ENCODE peak calls at places on chromosome 9, in seven cellular contexts. One of them, this sample, is unnamed.

GRCh38 chr9:112921549-112921948 is 30.9 kb upstream of the SLC46A2 start:
- DNase-seq in MM.1S: peak; percentile 65
- DNase-seq in PC-3: peak; percentile 53
- DNase-seq in SK-N-SH: peak; percentile 25
- DNase-seq in GM23248: peak; percentile 78
- DNase-seq in OCI-LY7: peak; percentile 44
- DNase-seq in HCT116: peak; percentile 22
- DNase-seq in this sample: peak; percentile 64

GRCh38 chr9:86549434-86549833 is 195.2 kb upstream of the TUT7 start:
- DNase-seq in GM23248: peak; percentile 94
- DNase-seq in OCI-LY7: no peak
- DNase-seq in HCT116: no peak
- DNase-seq in PC-3: no peak
- DNase-seq in SK-N-SH: no peak
- DNase-seq in MM.1S: no peak
- DNase-seq in this sample: no peak

GRCh38 chr9:7121055-7121454 is 363.3 kb downstream of the KDM4C start:
- DNase-seq in MM.1S: no peak
- DNase-seq in PC-3: no peak
- DNase-seq in GM23248: no peak
- DNase-seq in OCI-LY7: no peak
- DNase-seq in HCT116: no peak
- DNase-seq in SK-N-SH: no peak
- DNase-seq in this sample: no peak

GRCh38 chr9:21029661-21030060 is 1.8 kb downstream of the HACD4 start:
- DNase-seq in PC-3: no peak
- DNase-seq in HCT116: no peak
- DNase-seq in GM23248: no peak
- DNase-seq in MM.1S: no peak
- DNase-seq in SK-N-SH: no peak
- DNase-seq in OCI-LY7: no peak
- DNase-seq in this sample: no peak

GRCh38 chr9:8733096-8733954 is 933.7 kb upstream of the DMAC1 start:
- DNase-seq in MM.1S: no peak
- DNase-seq in OCI-LY7: no peak
- DNase-seq in PC-3: no peak
- DNase-seq in SK-N-SH: no peak
- DNase-seq in GM23248: no peak
- DNase-seq in HCT116: no peak
- DNase-seq in this sample: peak; percentile 18

GRCh38 chr9:108639736-108640135 is 216.1 kb downstream of the ACTL7B start:
- DNase-seq in SK-N-SH: no peak
- DNase-seq in GM23248: peak; percentile 33
- DNase-seq in MM.1S: no peak
- DNase-seq in PC-3: no peak
- DNase-seq in HCT116: no peak
- DNase-seq in OCI-LY7: no peak
- DNase-seq in this sample: no peak

GRCh38 chr9:112569186-112569585 is 82.6 kb downstream of the KIAA1958 start:
- DNase-seq in GM23248: peak; percentile 94
- DNase-seq in SK-N-SH: no peak
- DNase-seq in PC-3: no peak
- DNase-seq in MM.1S: no peak
- DNase-seq in HCT116: no peak
- DNase-seq in OCI-LY7: no peak
- DNase-seq in this sample: no peak

GRCh38 chr9:7103382-7104170 is 345.8 kb downstream of the KDM4C start:
- DNase-seq in MM.1S: no peak
- DNase-seq in PC-3: peak; percentile 6
- DNase-seq in OCI-LY7: no peak
- DNase-seq in HCT116: no peak
- DNase-seq in GM23248: no peak
- DNase-seq in SK-N-SH: peak; percentile 3
- DNase-seq in this sample: no peak

GRCh38 chr9:96080364-96080763 is 204.9 kb downstream of the ERCC6L2 start:
- DNase-seq in SK-N-SH: no peak
- DNase-seq in GM23248: peak; percentile 10
- DNase-seq in HCT116: peak; percentile 65
- DNase-seq in OCI-LY7: no peak
- DNase-seq in PC-3: peak; percentile 98
- DNase-seq in MM.1S: no peak
- DNase-seq in this sample: peak; percentile 26

GRCh38 chr9:35847786-35848185 is 18.8 kb downstream of the TMEM8B start:
- DNase-seq in HCT116: no peak
- DNase-seq in GM23248: no peak
- DNase-seq in SK-N-SH: no peak
- DNase-seq in MM.1S: peak; percentile 66
- DNase-seq in PC-3: no peak
- DNase-seq in OCI-LY7: no peak
- DNase-seq in this sample: no peak

GRCh38 chr9:128845186-128845931 is 15.8 kb upstream of the SPOUT1 start:
- DNase-seq in PC-3: no peak
- DNase-seq in MM.1S: no peak
- DNase-seq in GM23248: no peak
- DNase-seq in SK-N-SH: peak; percentile 85
- DNase-seq in HCT116: no peak
- DNase-seq in OCI-LY7: no peak
- DNase-seq in this sample: peak; percentile 44

GRCh38 chr9:126057461-126057860 is 269.2 kb upstream of the MVB12B start:
- DNase-seq in HCT116: no peak
- DNase-seq in OCI-LY7: no peak
- DNase-seq in GM23248: no peak
- DNase-seq in SK-N-SH: no peak
- DNase-seq in MM.1S: no peak
- DNase-seq in PC-3: no peak
- DNase-seq in this sample: no peak

GRCh38 chr9:95515272-95516113 is 1.3 kb downstream of the PTCH1 start:
- DNase-seq in MM.1S: peak; percentile 28
- DNase-seq in OCI-LY7: peak; percentile 50
- DNase-seq in SK-N-SH: peak; percentile 82
- DNase-seq in PC-3: no peak
- DNase-seq in GM23248: peak; percentile 35
- DNase-seq in HCT116: no peak
- DNase-seq in this sample: peak; percentile 55

GRCh38 chr9:72390896-72391295 is 25.9 kb upstream of the ZFAND5 start:
- DNase-seq in SK-N-SH: no peak
- DNase-seq in OCI-LY7: no peak
- DNase-seq in MM.1S: no peak
- DNase-seq in PC-3: no peak
- DNase-seq in HCT116: no peak
- DNase-seq in GM23248: no peak
- DNase-seq in this sample: no peak

GRCh38 chr9:119533509-119533908 is 164.3 kb upstream of the BRINP1 start:
- DNase-seq in MM.1S: no peak
- DNase-seq in PC-3: no peak
- DNase-seq in HCT116: no peak
- DNase-seq in SK-N-SH: no peak
- DNase-seq in OCI-LY7: no peak
- DNase-seq in GM23248: no peak
- DNase-seq in this sample: peak; percentile 17

GRCh38 chr9:35756275-35756742 is 2.2 kb upstream of the MSMP start:
- DNase-seq in PC-3: peak; percentile 43
- DNase-seq in GM23248: no peak
- DNase-seq in OCI-LY7: no peak
- DNase-seq in MM.1S: peak; percentile 66
- DNase-seq in HCT116: peak; percentile 58
- DNase-seq in SK-N-SH: no peak
- DNase-seq in this sample: peak; percentile 83

GRCh38 chr9:98502311-98502975 is 206.3 kb downstream of the GABBR2 start:
- DNase-seq in SK-N-SH: no peak
- DNase-seq in HCT116: no peak
- DNase-seq in OCI-LY7: no peak
- DNase-seq in GM23248: peak; percentile 90
- DNase-seq in MM.1S: no peak
- DNase-seq in PC-3: no peak
- DNase-seq in this sample: peak; percentile 38

GRCh38 chr9:26650325-26650724 is 242.3 kb downstream of the CAAP1 start:
- DNase-seq in PC-3: no peak
- DNase-seq in OCI-LY7: no peak
- DNase-seq in GM23248: no peak
- DNase-seq in MM.1S: no peak
- DNase-seq in HCT116: no peak
- DNase-seq in SK-N-SH: no peak
- DNase-seq in this sample: no peak

GRCh38 chr9:114205171-114206015 is 50.1 kb downstream of the COL27A1 start:
- DNase-seq in MM.1S: no peak
- DNase-seq in HCT116: no peak
- DNase-seq in OCI-LY7: no peak
- DNase-seq in PC-3: no peak
- DNase-seq in SK-N-SH: no peak
- DNase-seq in GM23248: no peak
- DNase-seq in this sample: no peak

GRCh38 chr9:97852001-97852398 is 1.0 kb upstream of the FOXE1 start:
- DNase-seq in SK-N-SH: no peak
- DNase-seq in OCI-LY7: no peak
- DNase-seq in GM23248: no peak
- DNase-seq in MM.1S: no peak
- DNase-seq in PC-3: no peak
- DNase-seq in HCT116: no peak
- DNase-seq in this sample: no peak

GRCh38 chr9:15357050-15357653 is 50.1 kb upstream of the TTC39B start:
- DNase-seq in PC-3: no peak
- DNase-seq in HCT116: no peak
- DNase-seq in MM.1S: no peak
- DNase-seq in SK-N-SH: no peak
- DNase-seq in GM23248: no peak
- DNase-seq in OCI-LY7: peak; percentile 16
- DNase-seq in this sample: peak; percentile 21

GRCh38 chr9:104075801-104076753 is 18.0 kb upstream of the SMC2 start:
- DNase-seq in SK-N-SH: no peak
- DNase-seq in MM.1S: no peak
- DNase-seq in OCI-LY7: no peak
- DNase-seq in PC-3: peak; percentile 8
- DNase-seq in GM23248: peak; percentile 76
- DNase-seq in HCT116: no peak
- DNase-seq in this sample: peak; percentile 10

GRCh38 chr9:33517373-33517772 is 6.7 kb upstream of the ANKRD18B start:
- DNase-seq in HCT116: no peak
- DNase-seq in GM23248: peak; percentile 82
- DNase-seq in OCI-LY7: peak; percentile 33
- DNase-seq in MM.1S: peak; percentile 54
- DNase-seq in PC-3: peak; percentile 57
- DNase-seq in SK-N-SH: peak; percentile 52
- DNase-seq in this sample: peak; percentile 55

GRCh38 chr9:126959917-126960316 is 45.3 kb downstream of the RALGPS1 start:
- DNase-seq in SK-N-SH: no peak
- DNase-seq in HCT116: no peak
- DNase-seq in OCI-LY7: no peak
- DNase-seq in MM.1S: no peak
- DNase-seq in PC-3: no peak
- DNase-seq in GM23248: no peak
- DNase-seq in this sample: no peak

GRCh38 chr9:93003552-93004407 is 54.7 kb upstream of the SUSD3 start:
- DNase-seq in MM.1S: peak; percentile 66
- DNase-seq in GM23248: peak; percentile 67
- DNase-seq in SK-N-SH: peak; percentile 73
- DNase-seq in OCI-LY7: peak; percentile 77
- DNase-seq in HCT116: peak; percentile 73
- DNase-seq in PC-3: peak; percentile 72
- DNase-seq in this sample: peak; percentile 77

GRCh38 chr9:70258692-70259511 is at the start of gene SMC5:
- DNase-seq in SK-N-SH: peak; percentile 95
- DNase-seq in OCI-LY7: peak; percentile 90
- DNase-seq in GM23248: peak; percentile 95
- DNase-seq in HCT116: peak; percentile 82
- DNase-seq in MM.1S: peak; percentile 90
- DNase-seq in PC-3: peak; percentile 82
- DNase-seq in this sample: peak; percentile 97
- TF ChIP-seq EZH2phosphoT487 in SK-N-SH: no peak
- TF ChIP-seq EZH2phosphoT487 in OCI-LY7: no peak
- TF ChIP-seq EZH2phosphoT487 in GM23248: no peak
- TF ChIP-seq EZH2phosphoT487 in HCT116: no peak
- TF ChIP-seq EZH2phosphoT487 in MM.1S: no peak
- TF ChIP-seq EZH2phosphoT487 in PC-3: peak; percentile 33
- TF ChIP-seq EZH2phosphoT487 in this sample: no peak

DNA sequence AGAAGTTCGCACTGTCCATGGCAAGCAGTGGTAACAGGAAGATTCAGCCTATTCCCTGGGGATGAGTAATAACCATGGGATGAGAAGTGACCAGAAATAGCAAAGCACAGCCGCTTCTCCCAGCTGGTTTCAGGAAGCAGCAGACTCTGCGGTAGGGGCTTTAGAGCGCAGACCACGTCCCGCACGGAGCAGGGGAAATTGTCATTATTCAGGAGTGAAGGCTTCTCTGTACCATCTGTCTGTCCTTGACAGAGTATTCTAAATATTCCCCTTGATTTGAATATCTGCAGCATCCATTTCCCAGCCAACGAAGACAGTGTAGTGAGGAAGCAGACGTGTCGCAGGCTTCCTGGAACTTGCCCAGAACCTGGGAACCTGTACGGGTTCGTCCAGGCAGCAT is 159.6 kb downstream of the NXNL2 start:
- DNase-seq in GM23248: peak; percentile 20
- DNase-seq in PC-3: no peak
- DNase-seq in MM.1S: no peak
- DNase-seq in SK-N-SH: no peak
- DNase-seq in HCT116: no peak
- DNase-seq in OCI-LY7: no peak
- DNase-seq in this sample: no peak
- H2AFZ ChIP-seq in GM23248: no peak overlapping the region
- H2AFZ ChIP-seq in PC-3: no peak overlapping the region
- H2AFZ ChIP-seq in MM.1S: no peak overlapping the region
- H2AFZ ChIP-seq in SK-N-SH: no peak overlapping the region
- H2AFZ ChIP-seq in HCT116: no peak overlapping the region
- H2AFZ ChIP-seq in OCI-LY7: no peak overlapping the region
- H2AFZ ChIP-seq in this sample: no peak overlapping the region

GRCh38 chr9:136646827-136647711 is 15.6 kb upstream of the EGFL7 start:
- DNase-seq in PC-3: no peak
- DNase-seq in MM.1S: no peak
- DNase-seq in HCT116: no peak
- DNase-seq in GM23248: no peak
- DNase-seq in SK-N-SH: no peak
- DNase-seq in OCI-LY7: no peak
- DNase-seq in this sample: no peak
- TF ChIP-seq EZH2phosphoT487 in PC-3: no peak
- TF ChIP-seq EZH2phosphoT487 in MM.1S: no peak
- TF ChIP-seq EZH2phosphoT487 in HCT116: no peak
- TF ChIP-seq EZH2phosphoT487 in GM23248: no peak
- TF ChIP-seq EZH2phosphoT487 in SK-N-SH: no peak
- TF ChIP-seq EZH2phosphoT487 in OCI-LY7: no peak
- TF ChIP-seq EZH2phosphoT487 in this sample: no peak

GRCh38 chr9:16868706-16869105 is 1.8 kb downstream of the BNC2 start:
- DNase-seq in HCT116: no peak
- DNase-seq in GM23248: peak; percentile 9
- DNase-seq in OCI-LY7: no peak
- DNase-seq in SK-N-SH: no peak
- DNase-seq in PC-3: no peak
- DNase-seq in MM.1S: no peak
- DNase-seq in this sample: no peak

GRCh38 chr9:16869961-16870605 is 387 bp downstream of the BNC2 start:
- DNase-seq in MM.1S: no peak
- DNase-seq in OCI-LY7: no peak
- DNase-seq in SK-N-SH: peak; percentile 67
- DNase-seq in HCT116: no peak
- DNase-seq in GM23248: peak; percentile 65
- DNase-seq in PC-3: peak; percentile 23
- DNase-seq in this sample: peak; percentile 33

GRCh38 chr9:16867571-16868311 is 2.7 kb downstream of the BNC2 start:
- DNase-seq in MM.1S: no peak
- DNase-seq in GM23248: peak; percentile 70
- DNase-seq in HCT116: no peak
- DNase-seq in SK-N-SH: no peak
- DNase-seq in OCI-LY7: no peak
- DNase-seq in PC-3: peak; percentile 78
- DNase-seq in this sample: peak; percentile 46

GRCh38 chr9:16870606-16871357 is at the start of gene BNC2:
- DNase-seq in HCT116: no peak
- DNase-seq in MM.1S: peak; percentile 40
- DNase-seq in GM23248: peak; percentile 75
- DNase-seq in OCI-LY7: no peak
- DNase-seq in SK-N-SH: peak; percentile 84
- DNase-seq in PC-3: peak; percentile 39
- DNase-seq in this sample: peak; percentile 81

GRCh38 chr9:16869140-16869903 is 1.1 kb downstream of the BNC2 start:
- DNase-seq in GM23248: no peak
- DNase-seq in OCI-LY7: no peak
- DNase-seq in HCT116: no peak
- DNase-seq in PC-3: peak; percentile 54
- DNase-seq in MM.1S: no peak
- DNase-seq in SK-N-SH: no peak
- DNase-seq in this sample: peak; percentile 43
- H2AFZ ChIP-seq in GM23248: peak overlapping the region; percentile 88
- H2AFZ ChIP-seq in OCI-LY7: no peak overlapping the region
- H2AFZ ChIP-seq in HCT116: no peak overlapping the region
- H2AFZ ChIP-seq in PC-3: peak overlapping the region; percentile 90
- H2AFZ ChIP-seq in MM.1S: no peak overlapping the region
- H2AFZ ChIP-seq in SK-N-SH: peak overlapping the region; percentile 89
- H2AFZ ChIP-seq in this sample: peak overlapping the region; percentile 77